ENCODE peak calls at places on chromosomes 2 and 18, in four cellular contexts. V is HepG2, Z is GM12878, Y is ovary. C is an unnamed sample.

GRCh38 chr2:175571078-175571653 is 389.7 kb upstream of the ATP5MC3 start:
- DNase-seq in Z (no peak), Y (no peak), V (no peak), C (no peak)

GRCh38 chr2:118202707-118203303 is 114.5 kb downstream of the INSIG2 start:
- DNase-seq in Y (no peak), V (peak; percentile 54), Z (no peak), C (peak; percentile 34)

GRCh38 chr2:127953128-127953718 is 67.5 kb upstream of the AMMECR1L start:
- DNase-seq in Z (no peak), Y (peak; percentile 36), V (no peak), C (no peak)

GRCh38 chr2:18588049-18588448 is 1.3 kb downstream of the NT5C1B start:
- DNase-seq in V (no peak), Z (no peak), Y (no peak), C (no peak)

GRCh38 chr2:102313025-102313424 is 1.7 kb downstream of the IL1RL1 start:
- DNase-seq in V (no peak), Y (no peak), Z (no peak), C (no peak)

GRCh38 chr18:13447621-13448020 is 229.1 kb downstream of the LDLRAD4 start:
- DNase-seq in V (no peak), Z (no peak), Y (no peak), C (no peak)

GRCh38 chr2:7649461-7650228 is 732.4 kb downstream of the RNF144A start:
- DNase-seq in Z (no peak), Y (no peak), V (no peak), C (no peak)

GRCh38 chr2:151053661-151053990 is 208.0 kb downstream of the RBM43 start:
- DNase-seq in V (no peak), Z (no peak), Y (no peak), C (no peak)

GRCh38 chr2:53473236-53473635 is 294.4 kb upstream of the CHAC2 start:
- DNase-seq in Y (no peak), V (peak; percentile 13), Z (no peak), C (no peak)

GRCh38 chr2:240018071-240018750 is 6.9 kb downstream of the NDUFA10 start:
- DNase-seq in Z (no peak), Y (no peak), V (no peak), C (no peak)

GRCh38 chr2:178241852-178242551 is 47.7 kb downstream of the OSBPL6 start:
- DNase-seq in Y (peak; percentile 52), Z (no peak), V (no peak), C (peak; percentile 50)

GRCh38 chr2:15275341-15275740 is 285.8 kb downstream of the NBAS start:
- DNase-seq in V (peak; percentile 12), Z (no peak), Y (no peak), C (no peak)

GRCh38 chr2:130728007-130728454 is 839 bp upstream of the GPR148 start:
- DNase-seq in Z (no peak), Y (no peak), V (no peak), C (no peak)

GRCh38 chr18:23146861-23147469 is 11.7 kb downstream of the CABLES1 start:
- DNase-seq in V (peak; percentile 72), Y (no peak), Z (no peak), C (no peak)

GRCh38 chr2:220320326-220320725 is 692.9 kb downstream of the SLC4A3 start:
- DNase-seq in Y (no peak), V (no peak), Z (no peak), C (no peak)

GRCh38 chr2:46252891-46253659 is 44.1 kb upstream of the EPAS1 start:
- DNase-seq in Y (no peak), V (no peak), Z (no peak), C (no peak)

GRCh38 chr18:48955528-48956261 is 4.9 kb upstream of the SMAD7 start:
- DNase-seq in Z (no peak), V (no peak), Y (no peak), C (peak; percentile 89)

GRCh38 chr2:38045811-38046210 is 30.1 kb downstream of the CYP1B1 start:
- DNase-seq in Z (no peak), Y (no peak), V (no peak), C (no peak)

GRCh38 chr2:26407517-26407916 is 5.8 kb downstream of the DRC1 start:
- DNase-seq in Y (no peak), V (no peak), Z (no peak), C (no peak)

GRCh38 chr2:16763056-16763455 is 97.4 kb upstream of the CYRIA start:
- DNase-seq in Z (no peak), V (no peak), Y (no peak), C (no peak)

GRCh38 chr2:234448506-234449169 is 48.2 kb downstream of the ARL4C start:
- DNase-seq in Y (no peak), V (no peak), Z (no peak), C (no peak)

GRCh38 chr2:51350100-51350499 is 318.2 kb upstream of the NRXN1 start:
- DNase-seq in V (no peak), Y (no peak), Z (no peak), C (no peak)

GRCh38 chr2:925309-925708 is 25.3 kb upstream of the SNTG2 start:
- DNase-seq in Z (no peak), V (no peak), Y (no peak), C (no peak)

GRCh38 chr2:23092831-23093230 is 292.1 kb upstream of the KLHL29 start:
- DNase-seq in Y (no peak), V (no peak), Z (no peak), C (no peak)

GRCh38 chr2:109683452-109683851 is 69.3 kb downstream of the SOWAHC start:
- DNase-seq in Z (no peak), Y (no peak), V (no peak), C (no peak)

GRCh38 chr2:27522400-27522945 is 25.8 kb downstream of the GCKR start:
- DNase-seq in Z (no peak), Y (no peak), V (peak; percentile 39), C (no peak)

GRCh38 chr2:27518113-27518781 is 21.6 kb downstream of the GCKR start:
- DNase-seq in Z (no peak), Y (no peak), V (peak; percentile 66), C (no peak)

GRCh38 chr2:27518782-27519113 is 22.1 kb downstream of the GCKR start:
- DNase-seq in V (no peak), Z (no peak), Y (no peak), C (no peak)

GRCh38 chr2:27520316-27520715 is 23.7 kb downstream of the GCKR start:
- DNase-seq in V (no peak), Z (no peak), Y (no peak), C (no peak)
- H3K27ac ChIP-seq in V (no peak overlapping the region), Z (no peak overlapping the region), Y (no peak overlapping the region), C (no peak overlapping the region)

GRCh38 chr18:37364237-37364636 is 201.4 kb downstream of the CELF4 start:
- DNase-seq in V (no peak), Y (no peak), Z (no peak), C (peak; percentile 21)
- H3K36me3 ChIP-seq in V (no peaks in the 10 kb centered on the region), Y (no peaks in the 10 kb centered on the region), Z (no peaks in the 10 kb centered on the region), C (no peaks in the 10 kb centered on the region)

GRCh38 chr2:181372656-181373055 is 84.5 kb upstream of the ITGA4 start:
- DNase-seq in Y (no peak), V (no peak), Z (no peak), C (no peak)

GRCh38 chr2:181374741-181375675 is 82.2 kb upstream of the ITGA4 start:
- DNase-seq in Y (no peak), Z (peak; percentile 42), V (no peak), C (no peak)

GRCh38 chr2:181370126-181370525 is 87.1 kb upstream of the ITGA4 start:
- DNase-seq in Z (no peak), V (no peak), Y (no peak), C (no peak)

GRCh38 chr2:181371195-181371594 is 86.0 kb upstream of the ITGA4 start:
- DNase-seq in Y (no peak), V (no peak), Z (no peak), C (no peak)

DNA sequence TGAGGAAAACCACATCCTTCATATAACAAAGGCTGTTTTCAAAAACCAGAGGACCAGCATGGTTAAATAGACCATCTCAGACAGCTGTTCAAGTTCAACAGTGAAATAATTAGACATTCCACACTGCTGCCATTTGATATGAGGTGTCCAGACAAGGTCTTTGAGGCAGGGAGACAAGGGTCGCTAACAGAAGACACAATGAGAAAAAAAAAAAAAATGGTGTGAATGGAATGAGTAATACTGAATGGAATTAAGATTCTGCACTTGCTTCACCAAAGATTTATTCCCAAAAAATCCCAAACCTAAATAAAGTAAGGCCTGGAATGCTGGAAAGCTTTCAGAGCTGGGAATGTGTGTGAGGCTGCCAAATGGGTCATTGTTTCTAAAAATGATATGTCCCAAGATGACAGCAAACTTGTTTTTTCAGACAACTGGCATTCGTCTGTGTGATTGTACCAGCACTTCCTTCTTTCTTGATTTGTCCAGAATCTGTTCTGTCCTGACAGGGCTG is 85.3 kb upstream of the ITGA4 start:
- DNase-seq in Z (no peak), V (no peak), Y (no peak), C (no peak)
- TF ChIP-seq POLR2A in Z (no peak), V (no peak), Y (no peak), C (no peak)

GRCh38 chr2:158723311-158723838 is 71.7 kb upstream of the DAPL1 start:
- DNase-seq in Z (no peak), Y (no peak), V (peak; percentile 72), C (no peak)

GRCh38 chr2:158725496-158725895 is 69.6 kb upstream of the DAPL1 start:
- DNase-seq in Y (no peak), Z (no peak), V (no peak), C (no peak)

GRCh38 chr2:158724803-158725271 is 70.3 kb upstream of the DAPL1 start:
- DNase-seq in Y (no peak), Z (no peak), V (no peak), C (no peak)

GRCh38 chr2:158723921-158724802 is 71.0 kb upstream of the DAPL1 start:
- DNase-seq in Z (no peak), Y (no peak), V (peak; percentile 63), C (no peak)

GRCh38 chr2:158722266-158723105 is 72.6 kb upstream of the DAPL1 start:
- DNase-seq in V (no peak), Z (no peak), Y (no peak), C (no peak)
- H3K27ac ChIP-seq in V (no peak overlapping the region), Z (no peak overlapping the region), Y (no peak overlapping the region), C (no peak overlapping the region)

DNA sequence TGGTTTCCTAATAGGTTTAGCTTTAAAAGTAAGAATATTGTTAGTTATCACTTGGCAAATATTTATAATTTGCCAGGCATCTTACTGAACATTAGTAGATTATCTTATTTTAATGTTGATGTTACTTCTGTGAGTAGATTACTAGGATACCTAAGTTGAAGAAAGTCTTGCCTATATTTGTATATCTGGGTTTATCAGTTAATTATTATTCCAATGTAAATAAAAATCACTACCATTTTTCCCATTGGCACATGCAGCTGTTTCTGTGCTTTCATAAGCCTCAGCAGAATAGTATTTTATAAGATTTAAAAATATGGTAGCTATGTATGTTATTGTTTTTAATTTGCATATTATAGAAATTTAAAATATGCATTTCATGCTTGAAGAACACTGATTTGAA is 16.3 kb upstream of the TRIM43B start:
- DNase-seq in Y (no peak), Z (no peak), V (no peak), C (no peak)
- H3K36me3 ChIP-seq in Y (no peaks in the 10 kb centered on the region), Z (no peaks in the 10 kb centered on the region), V (no peaks in the 10 kb centered on the region), C (no peaks in the 10 kb centered on the region)